ENCODE peak calls at places on chromosomes 5 and 9, in seven cellular contexts. One of them, this sample, is unnamed.

GRCh38 chr9:137423810-137424291 is 658 bp downstream of the NOXA1 start:
- DNase-seq in fibroblast of lung: no peak
- DNase-seq in HAP-1: peak
- DNase-seq in T-helper 1 cell: no peak
- DNase-seq in activated naive CD4-positive, alpha-beta T cell treated with anti-CD3 and anti-CD28 coated beads for 36 hours: no peak
- DNase-seq in activated effector memory CD4-positive, alpha-beta T cell treated with anti-CD3 and anti-CD28 coated beads, Interleukin-2, amount 50 U/mL, for 16 hours: peak
- DNase-seq in amygdala: no peak
- DNase-seq in this sample: no peak

GRCh38 chr5:178363501-178364325 is 131.1 kb upstream of the PHYKPL start:
- DNase-seq in fibroblast of lung: no peak
- DNase-seq in HAP-1: no peak
- DNase-seq in T-helper 1 cell: no peak
- DNase-seq in activated naive CD4-positive, alpha-beta T cell treated with anti-CD3 and anti-CD28 coated beads for 36 hours: no peak
- DNase-seq in activated effector memory CD4-positive, alpha-beta T cell treated with anti-CD3 and anti-CD28 coated beads, Interleukin-2, amount 50 U/mL, for 16 hours: no peak
- DNase-seq in amygdala: no peak
- DNase-seq in this sample: no peak

GRCh38 chr5:67021031-67021430 is 175.6 kb downstream of the CD180 start:
- DNase-seq in fibroblast of lung: no peak
- DNase-seq in HAP-1: no peak
- DNase-seq in T-helper 1 cell: no peak
- DNase-seq in activated naive CD4-positive, alpha-beta T cell treated with anti-CD3 and anti-CD28 coated beads for 36 hours: no peak
- DNase-seq in activated effector memory CD4-positive, alpha-beta T cell treated with anti-CD3 and anti-CD28 coated beads, Interleukin-2, amount 50 U/mL, for 16 hours: no peak
- DNase-seq in amygdala: no peak
- DNase-seq in this sample: no peak

GRCh38 chr5:616342-617039 is 4.4 kb downstream of the CEP72 start:
- DNase-seq in fibroblast of lung: no peak
- DNase-seq in HAP-1: peak
- DNase-seq in T-helper 1 cell: no peak
- DNase-seq in activated naive CD4-positive, alpha-beta T cell treated with anti-CD3 and anti-CD28 coated beads for 36 hours: peak
- DNase-seq in activated effector memory CD4-positive, alpha-beta T cell treated with anti-CD3 and anti-CD28 coated beads, Interleukin-2, amount 50 U/mL, for 16 hours: no peak
- DNase-seq in amygdala: no peak
- DNase-seq in this sample: no peak

GRCh38 chr5:73544429-73545402 is 20.7 kb downstream of the ANKRA2 start:
- DNase-seq in fibroblast of lung: no peak
- DNase-seq in HAP-1: peak
- DNase-seq in T-helper 1 cell: no peak
- DNase-seq in activated naive CD4-positive, alpha-beta T cell treated with anti-CD3 and anti-CD28 coated beads for 36 hours: no peak
- DNase-seq in activated effector memory CD4-positive, alpha-beta T cell treated with anti-CD3 and anti-CD28 coated beads, Interleukin-2, amount 50 U/mL, for 16 hours: no peak
- DNase-seq in amygdala: no peak
- DNase-seq in this sample: no peak

GRCh38 chr9:87158779-87159178 is 211.5 kb upstream of the GAS1 start:
- DNase-seq in fibroblast of lung: no peak
- DNase-seq in HAP-1: no peak
- DNase-seq in T-helper 1 cell: no peak
- DNase-seq in activated naive CD4-positive, alpha-beta T cell treated with anti-CD3 and anti-CD28 coated beads for 36 hours: no peak
- DNase-seq in activated effector memory CD4-positive, alpha-beta T cell treated with anti-CD3 and anti-CD28 coated beads, Interleukin-2, amount 50 U/mL, for 16 hours: no peak
- DNase-seq in amygdala: no peak
- DNase-seq in this sample: no peak

GRCh38 chr9:100474082-100474949 is 1.4 kb downstream of the TMEFF1 start:
- DNase-seq in fibroblast of lung: no peak
- DNase-seq in HAP-1: peak
- DNase-seq in T-helper 1 cell: no peak
- DNase-seq in activated naive CD4-positive, alpha-beta T cell treated with anti-CD3 and anti-CD28 coated beads for 36 hours: no peak
- DNase-seq in activated effector memory CD4-positive, alpha-beta T cell treated with anti-CD3 and anti-CD28 coated beads, Interleukin-2, amount 50 U/mL, for 16 hours: no peak
- DNase-seq in amygdala: no peak
- DNase-seq in this sample: no peak

GRCh38 chr5:107578051-107578635 is 92.6 kb downstream of the EFNA5 start:
- DNase-seq in fibroblast of lung: peak
- DNase-seq in HAP-1: no peak
- DNase-seq in T-helper 1 cell: no peak
- DNase-seq in activated naive CD4-positive, alpha-beta T cell treated with anti-CD3 and anti-CD28 coated beads for 36 hours: no peak
- DNase-seq in activated effector memory CD4-positive, alpha-beta T cell treated with anti-CD3 and anti-CD28 coated beads, Interleukin-2, amount 50 U/mL, for 16 hours: no peak
- DNase-seq in amygdala: no peak
- DNase-seq in this sample: no peak

GRCh38 chr9:129252937-129253819 is 75.1 kb upstream of the IER5L start:
- DNase-seq in fibroblast of lung: no peak
- DNase-seq in HAP-1: no peak
- DNase-seq in T-helper 1 cell: no peak
- DNase-seq in activated naive CD4-positive, alpha-beta T cell treated with anti-CD3 and anti-CD28 coated beads for 36 hours: no peak
- DNase-seq in activated effector memory CD4-positive, alpha-beta T cell treated with anti-CD3 and anti-CD28 coated beads, Interleukin-2, amount 50 U/mL, for 16 hours: peak
- DNase-seq in amygdala: peak
- DNase-seq in this sample: no peak

GRCh38 chr5:142680605-142681259 is 5.2 kb downstream of the FGF1 start:
- DNase-seq in fibroblast of lung: peak
- DNase-seq in HAP-1: no peak
- DNase-seq in T-helper 1 cell: no peak
- DNase-seq in activated naive CD4-positive, alpha-beta T cell treated with anti-CD3 and anti-CD28 coated beads for 36 hours: no peak
- DNase-seq in activated effector memory CD4-positive, alpha-beta T cell treated with anti-CD3 and anti-CD28 coated beads, Interleukin-2, amount 50 U/mL, for 16 hours: no peak
- DNase-seq in amygdala: no peak
- DNase-seq in this sample: no peak

GRCh38 chr5:141879941-141880738 is 1.9 kb upstream of the PCDH1 start:
- DNase-seq in fibroblast of lung: no peak
- DNase-seq in HAP-1: no peak
- DNase-seq in T-helper 1 cell: no peak
- DNase-seq in activated naive CD4-positive, alpha-beta T cell treated with anti-CD3 and anti-CD28 coated beads for 36 hours: no peak
- DNase-seq in activated effector memory CD4-positive, alpha-beta T cell treated with anti-CD3 and anti-CD28 coated beads, Interleukin-2, amount 50 U/mL, for 16 hours: no peak
- DNase-seq in amygdala: peak
- DNase-seq in this sample: no peak

GRCh38 chr9:137198051-137198747 is 2.3 kb downstream of the TPRN start:
- DNase-seq in fibroblast of lung: no peak
- DNase-seq in HAP-1: no peak
- DNase-seq in T-helper 1 cell: no peak
- DNase-seq in activated naive CD4-positive, alpha-beta T cell treated with anti-CD3 and anti-CD28 coated beads for 36 hours: no peak
- DNase-seq in activated effector memory CD4-positive, alpha-beta T cell treated with anti-CD3 and anti-CD28 coated beads, Interleukin-2, amount 50 U/mL, for 16 hours: no peak
- DNase-seq in amygdala: peak
- DNase-seq in this sample: no peak

GRCh38 chr9:129140397-129141065 is 29.3 kb downstream of the PTPA start:
- DNase-seq in fibroblast of lung: peak
- DNase-seq in HAP-1: peak
- DNase-seq in T-helper 1 cell: no peak
- DNase-seq in activated naive CD4-positive, alpha-beta T cell treated with anti-CD3 and anti-CD28 coated beads for 36 hours: peak
- DNase-seq in activated effector memory CD4-positive, alpha-beta T cell treated with anti-CD3 and anti-CD28 coated beads, Interleukin-2, amount 50 U/mL, for 16 hours: peak
- DNase-seq in amygdala: peak
- DNase-seq in this sample: no peak